ENCODE peak calls at places on chromosomes 5 and 9, in six cellular contexts. E, D, L, T, J and F are unnamed samples. For H3K36me3, the result is how much of the 10 kb centered on the place peaks cover.

GRCh38 chr5:23302438-23302837 is 205.0 kb upstream of the PRDM9 start:
- DNase-seq in E (no peak), D (no peak), L (no peak), T (no peak), J (no peak), F (no peak)

GRCh38 chr9:27202056-27202455 is 93.0 kb downstream of the TEK start:
- DNase-seq in E (no peak), D (no peak), L (no peak), T (no peak), J (no peak), F (no peak)

GRCh38 chr9:119047513-119047912 is 321.7 kb downstream of the BRINP1 start:
- DNase-seq in E (no peak), D (no peak), L (no peak), T (no peak), J (no peak), F (no peak)

GRCh38 chr5:6875376-6875775 is 162.1 kb downstream of the TENT4A start:
- DNase-seq in E (no peak), D (peak), L (no peak), T (peak), J (no peak), F (no peak)

GRCh38 chr5:97839338-97840081 is 656.5 kb upstream of the RIOK2 start:
- DNase-seq in E (no peak), D (peak), L (no peak), T (no peak), J (no peak), F (no peak)

GRCh38 chr5:53453898-53454837 is 26.3 kb upstream of the FST start:
- DNase-seq in E (no peak), D (no peak), L (no peak), T (no peak), J (no peak), F (no peak)

GRCh38 chr5:1876708-1877433 is 5.9 kb downstream of the IRX4 start:
- DNase-seq in E (no peak), D (no peak), L (no peak), T (no peak), J (no peak), F (no peak)

GRCh38 chr9:86322973-86323644 is 31.1 kb downstream of the TUT7 start:
- DNase-seq in E (no peak), D (peak), L (no peak), T (no peak), J (no peak), F (no peak)

GRCh38 chr5:155082401-155082800 is 68.8 kb downstream of the KIF4B start:
- DNase-seq in E (no peak), D (peak), L (no peak), T (no peak), J (no peak), F (no peak)

GRCh38 chr9:126707083-126707482 is 93.4 kb downstream of the LMX1B start:
- DNase-seq in E (no peak), D (no peak), L (no peak), T (no peak), J (no peak), F (no peak)

GRCh38 chr5:124747770-124748686 is 1.6 kb upstream of the ZNF608 start:
- DNase-seq in E (no peak), D (peak), L (no peak), T (peak), J (no peak), F (no peak)

GRCh38 chr9:20606637-20607036 is 15.7 kb downstream of the MLLT3 start:
- DNase-seq in E (peak), D (no peak), L (no peak), T (no peak), J (no peak), F (no peak)

GRCh38 chr5:112125910-112126309 is 293.2 kb downstream of the EPB41L4A start:
- DNase-seq in E (no peak), D (no peak), L (no peak), T (no peak), J (no peak), F (no peak)

GRCh38 chr9:17075146-17075757 is 59.6 kb upstream of the CNTLN start:
- DNase-seq in E (no peak), D (no peak), L (no peak), T (no peak), J (no peak), F (no peak)

GRCh38 chr9:118689280-118689679 is 680.0 kb downstream of the BRINP1 start:
- DNase-seq in E (no peak), D (no peak), L (no peak), T (peak), J (no peak), F (no peak)

GRCh38 chr5:93208156-93208895 is 372.7 kb downstream of the NR2F1-AS1 start:
- DNase-seq in E (no peak), D (no peak), L (no peak), T (no peak), J (no peak), F (no peak)

GRCh38 chr9:123311250-123311753 is 42.9 kb upstream of the STRBP start:
- DNase-seq in E (peak), D (no peak), L (no peak), T (no peak), J (peak), F (no peak)

GRCh38 chr5:154002093-154002492 is 36.6 kb downstream of the FAM114A2 start:
- DNase-seq in E (peak), D (no peak), L (no peak), T (no peak), J (no peak), F (no peak)
- H3K27ac ChIP-seq in E (no peak), D (no peak), L (peak), T (no peak), J (peak), F (no peak)

GRCh38 chr5:148841519-148841918 is 15.1 kb downstream of the ADRB2 start:
- DNase-seq in E (no peak), D (peak), L (no peak), T (no peak), J (no peak), F (no peak)

GRCh38 chr5:148843510-148844318 is 17.3 kb downstream of the ADRB2 start:
- DNase-seq in E (no peak), D (peak), L (no peak), T (no peak), J (no peak), F (no peak)

GRCh38 chr5:148846930-148847329 is 20.5 kb downstream of the ADRB2 start:
- DNase-seq in E (no peak), D (peak), L (no peak), T (no peak), J (no peak), F (no peak)

GRCh38 chr5:148842161-148842560 is 15.8 kb downstream of the ADRB2 start:
- DNase-seq in E (no peak), D (no peak), L (no peak), T (no peak), J (no peak), F (no peak)

GRCh38 chr5:148844433-148845279 is 18.2 kb downstream of the ADRB2 start:
- DNase-seq in E (no peak), D (no peak), L (no peak), T (no peak), J (no peak), F (no peak)
- TF ChIP-seq CTCF in E (no peak), D (peak), L (no peak), T (no peak), J (no peak), F (no peak)

GRCh38 chr9:116238751-116239340 is 85.3 kb downstream of the PAPPA start:
- DNase-seq in E (no peak), D (no peak), L (no peak), T (no peak), J (no peak), F (no peak)

GRCh38 chr9:116234091-116234490 is 80.5 kb downstream of the PAPPA start:
- DNase-seq in E (no peak), D (peak), L (no peak), T (peak), J (no peak), F (no peak)

GRCh38 chr9:116233160-116233530 is 79.6 kb downstream of the PAPPA start:
- DNase-seq in E (no peak), D (no peak), L (no peak), T (no peak), J (no peak), F (no peak)

GRCh38 chr9:116237456-116237855 is 83.9 kb downstream of the PAPPA start:
- DNase-seq in E (no peak), D (no peak), L (no peak), T (no peak), J (no peak), F (no peak)

DNA sequence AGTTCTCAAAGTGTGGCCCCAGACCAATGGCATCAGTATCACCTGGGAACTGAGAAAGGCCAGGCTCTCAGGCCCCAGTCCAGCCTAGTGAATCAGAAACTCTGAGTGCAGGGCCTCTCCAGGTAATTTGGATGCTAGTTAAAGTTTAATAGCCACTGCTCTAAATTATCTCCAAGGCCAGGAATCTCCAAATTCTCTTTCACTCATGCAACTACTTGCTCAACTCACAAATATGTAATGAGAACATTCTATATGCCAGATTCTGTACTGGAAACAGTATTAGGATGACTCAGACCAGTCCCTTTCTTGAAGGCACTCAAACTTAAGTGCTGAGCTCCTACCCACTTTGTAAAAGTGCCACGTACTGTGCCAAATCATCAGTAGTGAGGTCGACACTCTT is 84.6 kb downstream of the PAPPA start:
- DNase-seq in E (no peak), D (peak), L (no peak), T (no peak), J (no peak), F (no peak)
- H3K36me3 ChIP-seq in E (under half), D (under half), L (under half), T (under half), J (under half), F (under half)

GRCh38 chr5:757346-757930 is 27.1 kb downstream of the ZDHHC11B start:
- DNase-seq in E (peak), D (no peak), L (no peak), T (no peak), J (no peak), F (no peak)

GRCh38 chr5:757931-758697 is 26.4 kb downstream of the ZDHHC11B start:
- DNase-seq in E (peak), D (no peak), L (no peak), T (peak), J (no peak), F (no peak)

GRCh38 chr5:759111-759741 is 25.3 kb downstream of the ZDHHC11B start:
- DNase-seq in E (peak), D (peak), L (no peak), T (peak), J (no peak), F (no peak)

GRCh38 chr5:759781-760362 is 24.7 kb downstream of the ZDHHC11B start:
- DNase-seq in E (peak), D (no peak), L (no peak), T (peak), J (no peak), F (no peak)

DNA sequence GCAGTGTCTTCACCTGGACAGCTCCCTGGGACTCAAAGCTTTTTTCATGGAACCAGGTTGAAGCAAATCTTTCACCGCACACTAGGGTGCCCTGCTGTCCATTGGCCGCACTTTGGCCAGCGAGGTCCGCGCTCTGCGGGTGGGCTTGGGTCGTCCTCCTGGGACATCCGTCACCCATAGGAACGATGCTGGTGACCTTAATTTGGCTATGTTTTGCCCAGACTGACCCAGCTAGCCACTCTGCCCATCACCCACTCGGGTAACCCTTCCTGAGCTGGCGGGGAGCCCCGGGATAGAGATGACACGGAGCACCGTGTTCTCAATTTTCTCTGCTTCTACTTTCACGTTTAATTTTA is 25.9 kb downstream of the ZDHHC11B start:
- DNase-seq in E (no peak), D (no peak), L (no peak), T (no peak), J (no peak), F (no peak)
- H3K27ac ChIP-seq in E (peak), D (peak), L (peak), T (peak), J (peak), F (no peak)